ENCODE peak calls at places on chromosomes 2 and 18, in four cellular contexts. A is CD8-positive, alpha-beta memory T cell; D is cardiac fibroblast; T is AG10803. O is an unnamed sample.

GRCh38 chr2:229270551-229271410 is at the start of gene PID1:
- DNase-seq in T (peak), A (no peak), D (peak), O (peak)

GRCh38 chr18:54165450-54165849 is 59.0 kb downstream of the MBD2 start:
- DNase-seq in D (no peak), A (no peak), T (no peak), O (no peak)

GRCh38 chr2:209368924-209369323 is 54.9 kb upstream of the MAP2 start:
- DNase-seq in T (peak), A (no peak), D (peak), O (peak)

GRCh38 chr2:121489284-121489683 is 41.4 kb upstream of the RNU4ATAC start:
- DNase-seq in D (peak), T (no peak), A (no peak), O (peak)

GRCh38 chr2:223897669-223898314 is 47.3 kb downstream of the WDFY1 start:
- DNase-seq in T (no peak), A (no peak), D (no peak), O (no peak)

GRCh38 chr2:160464017-160464416 is 29.6 kb downstream of the RBMS1 start:
- DNase-seq in D (no peak), A (no peak), T (no peak), O (no peak)

GRCh38 chr2:68196120-68196716 is 38.5 kb downstream of the PNO1 start:
- DNase-seq in D (peak), A (peak), T (peak), O (peak)

GRCh38 chr18:58051765-58052460 is 7.9 kb downstream of the NEDD4L start:
- DNase-seq in D (peak), A (no peak), T (peak), O (no peak)

GRCh38 chr18:68177807-68178702 is 536.9 kb downstream of the TMX3 start:
- DNase-seq in A (no peak), D (peak), T (peak), O (peak)

GRCh38 chr18:44709297-44710117 is 28.8 kb downstream of the SETBP1 start:
- DNase-seq in D (no peak), A (no peak), T (no peak), O (peak)

GRCh38 chr2:237217995-237218621 is 132.4 kb downstream of the COPS8 start:
- DNase-seq in T (peak), A (no peak), D (no peak), O (no peak)

GRCh38 chr2:185979546-185980071 is 241.0 kb downstream of the FSIP2 start:
- DNase-seq in T (no peak), A (no peak), D (peak), O (no peak)

GRCh38 chr18:22627506-22627905 is 209.8 kb upstream of the CTAGE1 start:
- DNase-seq in D (peak), T (no peak), A (no peak), O (no peak)

GRCh38 chr2:64645014-64645418 is 8.7 kb downstream of the SERTAD2 start:
- DNase-seq in A (no peak), T (peak), D (peak), O (peak)

GRCh38 chr2:31337860-31338259 is 76.7 kb downstream of the XDH start:
- DNase-seq in A (no peak), T (peak), D (peak), O (peak)

GRCh38 chr2:230773039-230773773 is 60.6 kb downstream of the CAB39 start:
- DNase-seq in T (no peak), D (no peak), A (no peak), O (no peak)

GRCh38 chr2:212777020-212777491 is 238.5 kb upstream of the ERBB4 start:
- DNase-seq in T (peak), A (no peak), D (peak), O (peak)

GRCh38 chr18:39389800-39390379 is 1824.3 kb upstream of the CELF4 start:
- DNase-seq in T (no peak), D (no peak), A (no peak), O (no peak)

GRCh38 chr2:47274780-47275117 is 119.6 kb upstream of the STPG4 start:
- DNase-seq in A (no peak), T (no peak), D (peak), O (no peak)
- H3K4me3 ChIP-seq in A (no peak), T (no peak), D (no peak), O (no peak)

GRCh38 chr2:25294573-25295462 is 46.9 kb downstream of the DNMT3A start:
- DNase-seq in T (peak), A (peak), D (peak), O (no peak)
- H3K4me3 ChIP-seq in T (no peak), A (peak), D (no peak), O (no peak)

DNA sequence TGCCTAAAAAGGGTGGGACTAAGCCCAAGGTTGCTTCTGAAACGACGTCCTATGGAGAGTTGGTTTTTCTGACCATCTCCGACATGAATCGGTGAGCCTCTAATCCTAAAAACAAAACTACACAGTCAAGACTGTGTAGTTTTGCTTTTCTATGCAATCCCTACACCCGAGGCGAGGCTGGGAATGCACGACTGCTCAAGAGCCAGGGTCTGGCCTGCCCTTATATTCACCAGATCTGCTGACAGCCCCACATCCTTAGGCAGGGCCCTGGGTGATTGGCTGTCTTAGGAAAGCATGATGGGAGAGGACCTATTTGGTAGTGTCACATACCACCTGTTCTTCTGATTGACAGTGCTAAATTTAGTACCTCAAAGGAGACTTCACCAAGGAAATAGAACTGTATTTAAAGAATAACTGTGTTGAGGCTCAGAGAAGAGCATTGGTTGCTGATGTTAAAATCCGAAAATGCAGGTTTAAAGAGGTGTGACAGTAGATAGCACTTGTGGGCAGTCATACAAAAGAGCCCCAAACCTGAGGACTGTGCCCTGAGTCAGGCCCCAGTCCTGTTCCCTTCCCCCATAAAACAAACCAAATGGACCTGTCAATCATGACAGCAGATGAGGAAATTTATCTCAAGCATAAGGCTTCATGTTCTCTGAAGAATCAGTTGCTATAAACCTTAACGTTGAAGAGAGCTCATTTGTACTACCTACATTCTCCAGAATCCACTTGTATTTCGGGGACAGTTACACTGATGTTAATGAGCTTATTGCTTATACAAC is at the start of gene TTN:
- DNase-seq in T (no peak), D (no peak), A (no peak), O (no peak)
- H3K4me3 ChIP-seq in T (no peak), D (no peak), A (no peak), O (no peak)

GRCh38 chr2:180732337-180732736 is 248.1 kb upstream of the UBE2E3 start:
- DNase-seq in T (no peak), D (no peak), A (no peak), O (no peak)

GRCh38 chr2:180723712-180724111 is 256.7 kb upstream of the UBE2E3 start:
- DNase-seq in A (no peak), T (no peak), D (no peak), O (no peak)

GRCh38 chr2:180730976-180731375 is 249.4 kb upstream of the UBE2E3 start:
- DNase-seq in T (peak), D (peak), A (no peak), O (peak)

GRCh38 chr2:180733330-180733729 is 247.1 kb upstream of the UBE2E3 start:
- DNase-seq in D (no peak), T (no peak), A (no peak), O (no peak)

GRCh38 chr2:180728928-180729559 is 251.4 kb upstream of the UBE2E3 start:
- DNase-seq in A (no peak), T (peak), D (peak), O (peak)
- H3K4me3 ChIP-seq in A (no peak), T (no peak), D (no peak), O (no peak)

DNA sequence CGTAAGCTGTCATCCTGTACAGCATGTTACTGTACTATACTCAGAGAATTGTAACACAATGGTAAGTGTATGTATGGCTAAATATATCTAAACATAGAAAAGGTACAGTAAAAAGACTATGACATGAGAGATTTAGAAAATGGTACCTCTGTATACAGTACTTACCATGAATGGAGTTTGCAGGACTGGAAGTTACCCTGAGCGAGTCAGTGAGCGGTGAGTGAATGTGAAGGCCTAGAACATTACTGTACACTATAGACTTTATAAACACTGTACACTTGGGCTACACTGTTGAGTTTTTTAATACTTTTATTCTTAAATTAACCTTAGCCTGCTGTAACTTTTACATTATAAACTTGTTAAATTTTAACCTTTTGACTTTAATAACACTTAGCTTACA is 1.5 kb downstream of the DDX18 start:
- DNase-seq in A (no peak), D (peak), T (no peak), O (no peak)
- H3K4me3 ChIP-seq in A (peak), D (no peak), T (no peak), O (no peak)

DNA sequence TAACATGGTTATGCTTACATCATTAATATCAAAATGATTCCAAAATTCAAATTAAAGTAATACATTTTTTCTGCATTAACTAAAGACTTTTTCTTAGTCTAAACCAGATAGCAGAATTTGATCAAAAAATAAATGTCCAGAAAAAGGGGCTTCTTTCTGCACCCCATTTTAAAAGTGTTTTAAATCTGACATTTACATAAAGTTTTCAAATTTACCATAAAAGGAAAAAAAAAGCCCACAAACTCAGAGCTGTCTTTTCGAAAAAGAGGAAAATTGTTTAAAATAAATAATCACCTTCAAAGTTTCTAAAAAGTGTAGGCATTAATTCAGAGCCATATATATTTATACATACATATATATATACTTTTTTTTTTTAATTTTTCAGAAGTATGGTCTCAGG is 1.5 kb downstream of the FASTKD1 start:
- DNase-seq in A (no peak), D (no peak), T (no peak), O (no peak)
- H3K4me3 ChIP-seq in A (no peak), D (no peak), T (no peak), O (no peak)

GRCh38 chr2:17626986-17627385 is 86.5 kb downstream of the VSNL1 start:
- DNase-seq in T (no peak), D (no peak), A (no peak), O (no peak)

GRCh38 chr2:17630089-17630488 is 89.6 kb downstream of the VSNL1 start:
- DNase-seq in D (no peak), A (no peak), T (no peak), O (no peak)

GRCh38 chr2:17625446-17625845 is 85.0 kb downstream of the VSNL1 start:
- DNase-seq in D (no peak), A (no peak), T (no peak), O (no peak)

GRCh38 chr2:17627434-17627833 is 86.9 kb downstream of the VSNL1 start:
- DNase-seq in T (no peak), D (peak), A (no peak), O (no peak)

GRCh38 chr2:17628349-17629261 is 88.1 kb downstream of the VSNL1 start:
- DNase-seq in D (no peak), T (peak), A (no peak), O (no peak)
- H3K4me3 ChIP-seq in D (no peak), T (no peak), A (no peak), O (no peak)

GRCh38 chr2:10406016-10406415 is 42.1 kb downstream of the ODC1 start:
- DNase-seq in T (peak), A (no peak), D (no peak), O (no peak)

GRCh38 chr2:10407841-10408648 is 40.1 kb downstream of the ODC1 start:
- DNase-seq in A (peak), T (peak), D (peak), O (peak)

GRCh38 chr2:10408649-10409579 is 39.2 kb downstream of the ODC1 start:
- DNase-seq in D (peak), A (peak), T (peak), O (peak)

GRCh38 chr2:10406491-10406890 is 41.6 kb downstream of the ODC1 start:
- DNase-seq in T (no peak), D (no peak), A (no peak), O (no peak)

GRCh38 chr2:10407432-10407831 is 40.7 kb downstream of the ODC1 start:
- DNase-seq in D (no peak), T (no peak), A (no peak), O (no peak)
- H3K4me3 ChIP-seq in D (no peak), T (no peak), A (peak), O (no peak)

GRCh38 chr2:240367721-240368120 is 67.7 kb upstream of the GPC1 start:
- DNase-seq in D (no peak), A (no peak), T (no peak), O (no peak)
- H3K4me3 ChIP-seq in D (no peak), A (no peak), T (no peak), O (no peak)

GRCh38 chr2:187986392-187987105 is 305.1 kb upstream of the GULP1 start:
- DNase-seq in T (no peak), A (no peak), D (peak), O (no peak)

GRCh38 chr2:187989925-187990623 is 301.6 kb upstream of the GULP1 start:
- DNase-seq in A (no peak), D (no peak), T (no peak), O (no peak)

GRCh38 chr2:187991389-187991788 is 300.3 kb upstream of the GULP1 start:
- DNase-seq in T (peak), D (no peak), A (no peak), O (peak)

GRCh38 chr2:187985923-187986322 is 305.8 kb upstream of the GULP1 start:
- DNase-seq in T (no peak), D (peak), A (no peak), O (peak)

DNA sequence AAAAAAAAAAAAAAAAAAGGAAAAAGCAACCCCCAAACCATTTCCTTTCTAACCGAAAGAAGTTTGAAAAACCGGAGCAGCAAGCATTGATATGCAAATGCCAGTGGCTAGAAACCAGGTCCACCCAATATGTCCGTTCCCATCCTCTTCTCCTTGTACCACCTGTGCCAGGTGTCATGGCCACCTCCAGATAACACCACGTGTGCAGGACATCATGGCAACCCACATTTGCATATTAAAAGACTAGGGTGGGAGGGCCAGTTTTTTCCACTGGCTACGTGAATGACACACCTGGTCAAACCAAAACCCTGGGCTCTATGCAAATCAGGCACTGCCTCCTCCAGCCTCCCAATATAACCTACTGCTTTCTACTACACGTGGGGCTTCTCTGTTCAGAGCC is 303.3 kb upstream of the GULP1 start:
- DNase-seq in A (no peak), D (no peak), T (no peak), O (no peak)
- H3K4me3 ChIP-seq in A (no peak), D (no peak), T (no peak), O (no peak)